ENCODE peak calls at places on chromosomes 6 and 20, in four cellular contexts. One of them, this sample, is unnamed.

GRCh38 chr6:115602471-115602870 is 458.2 kb downstream of the FRK start:
- DNase-seq in NCI-H1930: no peak
- DNase-seq in activated CD4-positive, alpha-beta T cell treated with anti-CD3 and anti-CD28 coated beads for 36 hours: no peak
- DNase-seq in iris pigment epithelial cell: peak; percentile 1
- DNase-seq in this sample: no peak

GRCh38 chr6:106249658-106250057 is 75.9 kb downstream of the ATG5 start:
- DNase-seq in NCI-H1930: no peak
- DNase-seq in activated CD4-positive, alpha-beta T cell treated with anti-CD3 and anti-CD28 coated beads for 36 hours: no peak
- DNase-seq in iris pigment epithelial cell: no peak
- DNase-seq in this sample: no peak

GRCh38 chr6:109165392-109165964 is 70.2 kb downstream of the CEP57L1 start:
- DNase-seq in NCI-H1930: peak; percentile 8
- DNase-seq in activated CD4-positive, alpha-beta T cell treated with anti-CD3 and anti-CD28 coated beads for 36 hours: no peak
- DNase-seq in iris pigment epithelial cell: peak; percentile 90
- DNase-seq in this sample: no peak

GRCh38 chr20:34834459-34834893 is 9.0 kb upstream of the NCOA6 start:
- DNase-seq in NCI-H1930: peak; percentile 9
- DNase-seq in activated CD4-positive, alpha-beta T cell treated with anti-CD3 and anti-CD28 coated beads for 36 hours: no peak
- DNase-seq in iris pigment epithelial cell: peak; percentile 39
- DNase-seq in this sample: peak; percentile 31

GRCh38 chr6:16764188-16764950 is 3.1 kb upstream of the ATXN1 start:
- DNase-seq in NCI-H1930: no peak
- DNase-seq in activated CD4-positive, alpha-beta T cell treated with anti-CD3 and anti-CD28 coated beads for 36 hours: no peak
- DNase-seq in iris pigment epithelial cell: peak; percentile 67
- DNase-seq in this sample: no peak

GRCh38 chr20:11921326-11921725 is 3.6 kb downstream of the BTBD3 start:
- DNase-seq in NCI-H1930: no peak
- DNase-seq in activated CD4-positive, alpha-beta T cell treated with anti-CD3 and anti-CD28 coated beads for 36 hours: no peak
- DNase-seq in iris pigment epithelial cell: no peak
- DNase-seq in this sample: peak; percentile 46

GRCh38 chr20:61049684-61050083 is 202.4 kb upstream of the CDH4 start:
- DNase-seq in NCI-H1930: no peak
- DNase-seq in activated CD4-positive, alpha-beta T cell treated with anti-CD3 and anti-CD28 coated beads for 36 hours: no peak
- DNase-seq in iris pigment epithelial cell: no peak
- DNase-seq in this sample: no peak

GRCh38 chr6:35297541-35298481 is at the start of gene DEF6:
- DNase-seq in NCI-H1930: peak; percentile 40
- DNase-seq in activated CD4-positive, alpha-beta T cell treated with anti-CD3 and anti-CD28 coated beads for 36 hours: peak; percentile 95
- DNase-seq in iris pigment epithelial cell: peak; percentile 90
- DNase-seq in this sample: peak; percentile 92

GRCh38 chr6:169167581-169168301 is 85.9 kb downstream of the THBS2 start:
- DNase-seq in NCI-H1930: no peak
- DNase-seq in activated CD4-positive, alpha-beta T cell treated with anti-CD3 and anti-CD28 coated beads for 36 hours: no peak
- DNase-seq in iris pigment epithelial cell: peak; percentile 98
- DNase-seq in this sample: no peak

GRCh38 chr6:158506577-158506976 is 53.3 kb upstream of the TMEM181 start:
- DNase-seq in NCI-H1930: peak; percentile 28
- DNase-seq in activated CD4-positive, alpha-beta T cell treated with anti-CD3 and anti-CD28 coated beads for 36 hours: no peak
- DNase-seq in iris pigment epithelial cell: peak; percentile 11
- DNase-seq in this sample: no peak

GRCh38 chr6:134081506-134081905 is 29.1 kb upstream of the SLC2A12 start:
- DNase-seq in NCI-H1930: no peak
- DNase-seq in activated CD4-positive, alpha-beta T cell treated with anti-CD3 and anti-CD28 coated beads for 36 hours: no peak
- DNase-seq in iris pigment epithelial cell: no peak
- DNase-seq in this sample: no peak

GRCh38 chr6:111427341-111428116 is 55.5 kb downstream of the REV3L start:
- DNase-seq in NCI-H1930: no peak
- DNase-seq in activated CD4-positive, alpha-beta T cell treated with anti-CD3 and anti-CD28 coated beads for 36 hours: peak; percentile 47
- DNase-seq in iris pigment epithelial cell: peak; percentile 91
- DNase-seq in this sample: no peak

GRCh38 chr6:72461144-72461543 is 160.7 kb upstream of the KCNQ5 start:
- DNase-seq in NCI-H1930: no peak
- DNase-seq in activated CD4-positive, alpha-beta T cell treated with anti-CD3 and anti-CD28 coated beads for 36 hours: no peak
- DNase-seq in iris pigment epithelial cell: peak; percentile 34
- DNase-seq in this sample: no peak

GRCh38 chr6:105896821-105897095 is 189.4 kb upstream of the PRDM1 start:
- DNase-seq in NCI-H1930: no peak
- DNase-seq in activated CD4-positive, alpha-beta T cell treated with anti-CD3 and anti-CD28 coated beads for 36 hours: no peak
- DNase-seq in iris pigment epithelial cell: no peak
- DNase-seq in this sample: no peak

GRCh38 chr20:58629213-58629575 is 21.9 kb upstream of the STX16 start:
- DNase-seq in NCI-H1930: no peak
- DNase-seq in activated CD4-positive, alpha-beta T cell treated with anti-CD3 and anti-CD28 coated beads for 36 hours: no peak
- DNase-seq in iris pigment epithelial cell: no peak
- DNase-seq in this sample: no peak

GRCh38 chr6:153368131-153368530 is 237.0 kb upstream of the RGS17 start:
- DNase-seq in NCI-H1930: no peak
- DNase-seq in activated CD4-positive, alpha-beta T cell treated with anti-CD3 and anti-CD28 coated beads for 36 hours: no peak
- DNase-seq in iris pigment epithelial cell: no peak
- DNase-seq in this sample: no peak

GRCh38 chr20:50282592-50283241 is 92.1 kb downstream of the CEBPB start:
- DNase-seq in NCI-H1930: no peak
- DNase-seq in activated CD4-positive, alpha-beta T cell treated with anti-CD3 and anti-CD28 coated beads for 36 hours: no peak
- DNase-seq in iris pigment epithelial cell: no peak
- DNase-seq in this sample: no peak

GRCh38 chr6:12476484-12476883 is 186.3 kb downstream of the EDN1 start:
- DNase-seq in NCI-H1930: no peak
- DNase-seq in activated CD4-positive, alpha-beta T cell treated with anti-CD3 and anti-CD28 coated beads for 36 hours: no peak
- DNase-seq in iris pigment epithelial cell: no peak
- DNase-seq in this sample: no peak

GRCh38 chr6:158020272-158020711 is 38.6 kb downstream of the SYNJ2 start:
- DNase-seq in NCI-H1930: no peak
- DNase-seq in activated CD4-positive, alpha-beta T cell treated with anti-CD3 and anti-CD28 coated beads for 36 hours: peak; percentile 48
- DNase-seq in iris pigment epithelial cell: no peak
- DNase-seq in this sample: no peak

GRCh38 chr6:72776456-72776855 is 154.6 kb downstream of the KCNQ5 start:
- DNase-seq in NCI-H1930: no peak
- DNase-seq in activated CD4-positive, alpha-beta T cell treated with anti-CD3 and anti-CD28 coated beads for 36 hours: no peak
- DNase-seq in iris pigment epithelial cell: no peak
- DNase-seq in this sample: no peak

This sample was measured in DMS79 treated with DMSO at 0.1 percent for 48 hours.